ENCODE peak calls at places on chromosome 6, in ten cellular contexts. N is breast epithelium, U is H1, K is esophagus muscularis mucosa, J is sigmoid colon, T is HepG2, F is HCT116, G is stomach, E is GM12878, Q is endothelial cell of umbilical vein. D is an unnamed sample.

GRCh38 chr6:7107578-7108195 is at the start of gene RREB1:
- DNase-seq in U (peak), J (peak), G (peak), Q (peak), K (no peak), E (no peak), T (peak), F (peak), N (peak), D (peak)

GRCh38 chr6:137210903-137211302 is 8.3 kb downstream of the IFNGR1 start:
- DNase-seq in E (no peak), U (no peak), J (no peak), N (no peak), K (no peak), G (no peak), T (no peak), Q (peak), F (no peak), D (no peak)

GRCh38 chr6:84052204-84052882 is 18.8 kb downstream of the MRAP2 start:
- DNase-seq in U (peak), N (no peak), T (peak), E (no peak), F (no peak), J (no peak), G (no peak), K (peak), Q (peak), D (no peak)

GRCh38 chr6:166541876-166542579 is 44.5 kb downstream of the RAMACL start:
- DNase-seq in F (no peak), K (no peak), G (no peak), J (no peak), T (no peak), N (no peak), E (no peak), Q (no peak), U (no peak), D (no peak)

GRCh38 chr6:46655803-46656202 is 3.0 kb downstream of the SLC25A27 start:
- DNase-seq in N (no peak), F (peak), U (peak), G (no peak), Q (no peak), T (peak), J (no peak), E (no peak), K (no peak), D (no peak)

GRCh38 chr6:52503853-52504777 is 72.7 kb downstream of the TRAM2 start:
- DNase-seq in N (peak), T (no peak), J (peak), U (no peak), G (peak), K (no peak), Q (peak), E (no peak), F (peak), D (peak)

GRCh38 chr6:5905431-5906339 is 101.0 kb downstream of the NRN1 start:
- DNase-seq in E (no peak), F (no peak), Q (no peak), N (no peak), U (no peak), T (no peak), J (peak), G (peak), K (no peak), D (peak)

GRCh38 chr6:36268478-36269248 is 1.2 kb upstream of the PNPLA1 start:
- DNase-seq in N (no peak), F (no peak), U (no peak), K (no peak), J (no peak), T (no peak), Q (no peak), G (peak), E (no peak), D (peak)

GRCh38 chr6:1324926-1325325 is 13.0 kb downstream of the FOXQ1 start:
- DNase-seq in E (no peak), Q (no peak), K (no peak), U (no peak), G (no peak), J (no peak), T (peak), N (no peak), F (no peak), D (no peak)

GRCh38 chr6:125149256-125150144 is 4.1 kb upstream of the TPD52L1 start:
- DNase-seq in N (no peak), J (no peak), E (no peak), U (no peak), T (no peak), K (no peak), G (no peak), Q (no peak), F (no peak), D (no peak)

GRCh38 chr6:23775127-23775526 is 350.9 kb upstream of the NRSN1 start:
- DNase-seq in G (no peak), T (no peak), U (no peak), J (no peak), N (no peak), Q (no peak), E (no peak), K (no peak), F (no peak), D (no peak)

GRCh38 chr6:132669690-132670291 is 10.8 kb upstream of the TAAR1 start:
- DNase-seq in F (peak), U (no peak), K (no peak), T (peak), J (no peak), N (no peak), G (no peak), E (no peak), Q (peak), D (no peak)

GRCh38 chr6:67593247-67593646 is 1041.8 kb upstream of the ADGRB3 start:
- DNase-seq in Q (no peak), T (no peak), G (no peak), U (no peak), E (no peak), N (no peak), J (no peak), F (no peak), K (no peak), D (no peak)

GRCh38 chr6:125718109-125718508 is 31.3 kb upstream of the HEY2 start:
- DNase-seq in G (no peak), U (no peak), E (no peak), Q (no peak), J (no peak), F (no peak), N (no peak), K (no peak), T (no peak), D (no peak)

GRCh38 chr6:121235386-121235785 is 98.9 kb downstream of the TBC1D32 start:
- DNase-seq in N (no peak), J (no peak), F (no peak), K (no peak), E (no peak), T (no peak), U (no peak), G (no peak), Q (no peak), D (no peak)

GRCh38 chr6:136284909-136285308 is 4.7 kb downstream of the BCLAF1 start:
- DNase-seq in U (no peak), F (no peak), G (no peak), Q (peak), T (no peak), K (no peak), N (no peak), J (no peak), E (no peak), D (no peak)

GRCh38 chr6:20709451-20709850 is 175.2 kb downstream of the CDKAL1 start:
- DNase-seq in U (no peak), K (no peak), G (no peak), Q (peak), J (no peak), E (no peak), T (no peak), F (no peak), N (no peak), D (no peak)

GRCh38 chr6:48426636-48427035 is 315.6 kb upstream of the PTCHD4 start:
- DNase-seq in K (no peak), U (no peak), N (no peak), J (no peak), F (no peak), Q (peak), T (no peak), E (no peak), G (no peak), D (no peak)

GRCh38 chr6:126054258-126054702 is 67.9 kb downstream of the TRMT11 start:
- DNase-seq in Q (no peak), J (no peak), K (no peak), E (no peak), G (no peak), N (no peak), U (no peak), F (no peak), T (no peak), D (no peak)

GRCh38 chr6:112188906-112189305 is 65.5 kb downstream of the LAMA4 start:
- DNase-seq in K (no peak), N (no peak), G (no peak), E (no peak), Q (no peak), U (no peak), F (no peak), J (no peak), T (no peak), D (no peak)

GRCh38 chr6:144063246-144063743 is 32.1 kb downstream of the SF3B5 start:
- DNase-seq in Q (no peak), J (no peak), T (no peak), N (no peak), F (no peak), K (no peak), E (no peak), U (no peak), G (no peak), D (peak)

GRCh38 chr6:144063744-144064401 is 31.5 kb downstream of the SF3B5 start:
- DNase-seq in N (peak), E (peak), Q (peak), T (peak), J (peak), F (peak), U (peak), G (peak), K (peak), D (peak)

GRCh38 chr6:144066255-144066654 is 29.1 kb downstream of the SF3B5 start:
- DNase-seq in T (no peak), F (no peak), U (no peak), N (no peak), J (no peak), K (no peak), E (no peak), Q (no peak), G (no peak), D (no peak)

GRCh38 chr6:144064402-144064830 is 31.0 kb downstream of the SF3B5 start:
- DNase-seq in T (no peak), E (no peak), N (no peak), Q (no peak), F (no peak), J (peak), U (peak), G (peak), K (no peak), D (peak)

DNA sequence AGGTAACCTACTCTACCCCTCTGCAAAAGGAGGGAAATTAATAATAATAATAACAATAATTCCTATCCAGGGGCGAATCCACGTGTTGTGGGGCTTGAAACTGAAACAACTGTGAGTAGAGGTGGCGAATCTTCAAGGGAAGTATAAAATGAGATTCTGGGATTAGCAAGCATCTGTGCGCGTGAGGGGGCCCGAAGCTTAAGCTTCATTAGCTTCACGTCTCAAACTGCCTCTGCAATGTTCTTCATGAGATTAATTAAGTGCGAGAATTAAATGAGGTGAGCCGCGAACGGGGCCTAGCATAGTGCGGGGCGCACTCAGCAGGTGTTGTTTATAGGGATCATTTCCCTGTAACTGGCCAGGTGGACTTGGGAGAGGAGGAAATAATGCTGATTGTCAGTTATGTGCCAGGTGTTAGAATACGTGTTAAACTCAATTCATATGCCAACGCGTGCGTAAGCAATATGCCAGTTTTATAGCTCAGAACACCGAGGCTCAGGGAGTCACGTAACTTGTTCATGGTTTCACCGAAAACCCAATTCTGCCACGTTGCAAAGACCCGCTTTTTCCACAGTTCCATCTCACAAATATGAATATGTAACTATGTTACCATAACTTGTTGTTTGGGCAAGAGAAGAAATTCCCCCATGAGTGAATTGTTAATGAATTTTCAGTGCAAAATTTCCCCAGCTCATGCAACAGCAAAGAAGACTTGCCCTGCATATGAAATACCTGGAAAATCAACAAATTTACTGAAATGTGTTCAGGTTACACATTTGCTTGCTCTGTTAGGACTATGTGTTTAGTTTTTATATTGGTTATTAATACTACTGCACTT is 30.3 kb downstream of the SF3B5 start:
- DNase-seq in K (no peak), T (no peak), Q (peak), N (no peak), F (no peak), G (no peak), U (no peak), E (peak), J (no peak), D (peak)
- TF ChIP-seq POLR2A in K (no peak), T (no peak), Q (no peak), N (no peak), F (no peak), G (no peak), U (no peak), E (no peak), J (no peak), D (peak)

GRCh38 chr6:11386726-11387125 is 150.8 kb upstream of the TMEM170B start:
- DNase-seq in N (no peak), T (peak), Q (no peak), K (no peak), G (no peak), U (no peak), F (no peak), J (no peak), E (no peak), D (no peak)
- H3K27ac ChIP-seq in N (no peak), T (no peak), Q (no peak), K (no peak), G (no peak), U (no peak), F (no peak), J (no peak), E (peak), D (no peak)

GRCh38 chr6:88246654-88247053 is 80.5 kb upstream of the CNR1 start:
- DNase-seq in J (no peak), U (no peak), G (no peak), K (no peak), F (no peak), Q (no peak), E (no peak), T (no peak), N (no peak), D (no peak)
- TF ChIP-seq POLR2AphosphoS5 in J (no peak), U (no peak), G (no peak), K (no peak), F (no peak), Q (no peak), E (no peak), T (no peak), N (no peak), D (no peak)

GRCh38 chr6:150686566-150686965 is 86.9 kb downstream of the PLEKHG1 start:
- DNase-seq in K (no peak), E (no peak), J (no peak), Q (no peak), U (no peak), F (no peak), T (no peak), G (no peak), N (no peak), D (no peak)
- TF ChIP-seq POLR2A in K (no peak), E (no peak), J (no peak), Q (no peak), U (no peak), F (no peak), T (no peak), G (no peak), N (no peak), D (no peak)

GRCh38 chr6:151826517-151827142 is 19.1 kb downstream of the ESR1 start:
- DNase-seq in K (no peak), T (no peak), N (no peak), U (no peak), G (no peak), E (no peak), F (no peak), Q (no peak), J (no peak), D (no peak)

DNA sequence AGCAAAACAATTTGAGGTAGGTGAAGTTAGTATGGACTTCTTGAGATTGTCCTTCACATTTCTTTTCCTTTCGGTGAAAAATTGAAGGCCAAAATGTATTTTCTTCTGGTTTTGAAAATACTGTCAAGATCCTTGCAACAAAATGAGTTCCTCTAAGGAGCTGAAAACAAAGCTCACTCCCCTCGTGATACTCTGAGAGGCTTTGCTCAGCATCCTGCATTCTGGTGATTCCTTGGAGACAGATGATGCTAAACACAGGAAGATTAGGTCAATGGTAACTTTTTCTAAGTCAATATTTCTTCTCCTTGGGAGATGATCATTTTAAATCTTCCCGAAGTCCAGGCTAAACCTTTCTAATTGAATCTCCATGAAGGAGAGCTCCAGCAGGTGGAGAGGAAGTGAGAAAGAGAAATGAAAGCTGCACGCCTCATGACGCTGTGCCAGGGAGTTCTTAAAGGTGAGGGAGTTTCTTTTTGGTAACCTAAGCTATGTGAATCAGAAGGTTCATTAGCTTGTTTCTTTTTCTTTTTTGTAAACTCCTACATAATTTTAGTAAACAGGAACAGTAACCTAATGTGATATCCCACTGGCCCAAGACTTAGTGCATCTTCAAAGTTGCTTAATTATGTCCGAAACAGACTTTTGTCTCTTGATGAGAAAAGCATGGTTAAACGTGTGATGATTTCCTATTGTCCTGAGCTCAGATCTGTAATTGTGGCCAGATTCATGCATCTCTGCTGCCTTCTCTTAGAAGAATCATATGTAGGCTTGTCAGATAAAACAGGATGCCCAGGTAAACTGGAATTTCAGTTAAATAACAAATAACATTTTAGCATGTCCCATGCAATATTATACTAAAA is 15.0 kb downstream of the ESR1 start:
- DNase-seq in G (no peak), U (no peak), Q (no peak), E (peak), T (no peak), N (no peak), K (no peak), J (no peak), F (no peak), D (peak)
- H3K27ac ChIP-seq in G (no peak), U (no peak), Q (no peak), E (no peak), T (no peak), N (no peak), K (no peak), J (no peak), F (no peak), D (peak)